ENCODE peak calls at places on chromosomes 3 and 15, in five cellular contexts. T is tibial artery, E is astrocyte of the spinal cord, V is upper lobe of right lung, D is PC-9. Q is an unnamed sample.

GRCh38 chr3:184439096-184439495 is 59.2 kb downstream of the CHRD start:
- DNase-seq in T (no peak), E (no peak), V (no peak), D (no peak), Q (no peak)

GRCh38 chr15:75649848-75650247 is 2.1 kb downstream of the SNX33 start:
- DNase-seq in T (no peak), E (no peak), V (no peak), D (no peak), Q (no peak)

GRCh38 chr3:14275962-14276909 is 97.6 kb downstream of the LSM3 start:
- DNase-seq in T (no peak), E (no peak), V (no peak), D (no peak), Q (no peak)

GRCh38 chr3:162338514-162338913 is 841.9 kb downstream of the OTOL1 start:
- DNase-seq in T (no peak), E (peak), V (no peak), D (no peak), Q (no peak)

GRCh38 chr3:50246517-50246954 is 10.5 kb downstream of the GNAI2 start:
- DNase-seq in T (no peak), E (peak), V (peak), D (peak), Q (peak)

GRCh38 chr3:139111392-139112229 is 66.9 kb upstream of the PRR23C start:
- DNase-seq in T (no peak), E (peak), V (peak), D (no peak), Q (no peak)

GRCh38 chr15:78067328-78068241 is 9.9 kb downstream of the TBC1D2B start:
- DNase-seq in T (no peak), E (no peak), V (no peak), D (no peak), Q (no peak)

GRCh38 chr15:76994971-76995945 is at the start of gene PSTPIP1:
- DNase-seq in T (no peak), E (no peak), V (peak), D (no peak), Q (no peak)

GRCh38 chr3:126749931-126750759 is 46.1 kb downstream of the CHCHD6 start:
- DNase-seq in T (no peak), E (no peak), V (no peak), D (no peak), Q (no peak)

GRCh38 chr3:148903022-148903442 is 37.9 kb downstream of the CPA3 start:
- DNase-seq in T (no peak), E (peak), V (no peak), D (no peak), Q (peak)

GRCh38 chr15:96170616-96171270 is 159.8 kb upstream of the NR2F2 start:
- DNase-seq in T (no peak), E (no peak), V (no peak), D (no peak), Q (no peak)

GRCh38 chr3:41808152-41808551 is 153.8 kb downstream of the ULK4 start:
- DNase-seq in T (no peak), E (peak), V (no peak), D (no peak), Q (peak)

GRCh38 chr3:46378426-46378942 is 7.7 kb downstream of the CCR5 start:
- DNase-seq in T (peak), E (peak), V (peak), D (peak), Q (no peak)

GRCh38 chr15:66789029-66790025 is 87.3 kb downstream of the SMAD6 start:
- DNase-seq in T (peak), E (peak), V (peak), D (no peak), Q (no peak)

GRCh38 chr3:157858821-157859220 is 247.4 kb downstream of the SHOX2 start:
- DNase-seq in T (no peak), E (no peak), V (no peak), D (no peak), Q (no peak)

GRCh38 chr3:175932586-175932985 is 1073.5 kb downstream of the NAALADL2 start:
- DNase-seq in T (no peak), E (peak), V (no peak), D (no peak), Q (peak)

GRCh38 chr15:87609909-87610308 is 646.6 kb downstream of the NTRK3 start:
- DNase-seq in T (no peak), E (no peak), V (no peak), D (no peak), Q (no peak)

GRCh38 chr3:171646357-171647133 is 163.7 kb downstream of the PLD1 start:
- DNase-seq in T (no peak), E (peak), V (no peak), D (peak), Q (peak)

GRCh38 chr15:76147906-76148553 is 88.2 kb downstream of the TMEM266 start:
- DNase-seq in T (no peak), E (peak), V (peak), D (no peak), Q (no peak)

GRCh38 chr3:42503251-42503924 is 945 bp downstream of the VIPR1 start:
- DNase-seq in T (peak), E (no peak), V (no peak), D (no peak), Q (no peak)

GRCh38 chr3:47688488-47688887 is 93.2 kb downstream of the SMARCC1 start:
- DNase-seq in T (no peak), E (no peak), V (no peak), D (no peak), Q (no peak)

GRCh38 chr15:39075756-39076341 is 505.0 kb upstream of the THBS1 start:
- DNase-seq in T (no peak), E (no peak), V (no peak), D (no peak), Q (no peak)

GRCh38 chr15:70528270-70528706 is 235.1 kb downstream of the UACA start:
- DNase-seq in T (no peak), E (peak), V (no peak), D (peak), Q (no peak)

GRCh38 chr3:195714380-195715011 is 6.3 kb upstream of the MUC20 start:
- DNase-seq in T (no peak), E (no peak), V (no peak), D (no peak), Q (no peak)

GRCh38 chr3:189372205-189372764 is 200.5 kb downstream of the TPRG1 start:
- DNase-seq in T (no peak), E (no peak), V (no peak), D (no peak), Q (no peak)

GRCh38 chr3:128504957-128505730 is 12.1 kb upstream of the GATA2 start:
- DNase-seq in T (no peak), E (no peak), V (no peak), D (peak), Q (no peak)

GRCh38 chr15:57312323-57313133 is 63.8 kb upstream of the CGNL1 start:
- DNase-seq in T (no peak), E (no peak), V (no peak), D (no peak), Q (no peak)

GRCh38 chr3:119219069-119219468 is 21.6 kb downstream of the B4GALT4 start:
- DNase-seq in T (no peak), E (no peak), V (no peak), D (no peak), Q (no peak)

GRCh38 chr15:82146990-82147461 is 101.2 kb upstream of the MEX3B start:
- DNase-seq in T (no peak), E (peak), V (no peak), D (peak), Q (no peak)

GRCh38 chr15:89330119-89330518 is 4.5 kb downstream of the POLG start:
- DNase-seq in T (no peak), E (no peak), V (no peak), D (no peak), Q (no peak)

GRCh38 chr3:139745831-139746230 is 68.1 kb upstream of the NMNAT3 start:
- DNase-seq in T (no peak), E (peak), V (no peak), D (no peak), Q (peak)

GRCh38 chr15:69380100-69380725 is 33.9 kb upstream of the KIF23 start:
- DNase-seq in T (no peak), E (no peak), V (no peak), D (no peak), Q (no peak)

GRCh38 chr3:49346797-49347251 is 7.0 kb upstream of the USP4 start:
- DNase-seq in T (no peak), E (peak), V (no peak), D (peak), Q (peak)

GRCh38 chr3:192916455-192917257 is 1.0 kb downstream of the MB21D2 start:
- DNase-seq in T (peak), E (peak), V (peak), D (peak), Q (no peak)

GRCh38 chr15:73889725-73890124 is 16.4 kb downstream of the TBC1D21 start:
- DNase-seq in T (no peak), E (no peak), V (no peak), D (no peak), Q (no peak)

GRCh38 chr3:65422154-65422553 is 616.6 kb downstream of the MAGI1 start:
- DNase-seq in T (no peak), E (no peak), V (no peak), D (no peak), Q (no peak)

GRCh38 chr3:24135280-24135679 is 190.2 kb downstream of the NR1D2 start:
- DNase-seq in T (no peak), E (no peak), V (no peak), D (no peak), Q (no peak)

GRCh38 chr3:24133942-24134341 is 188.9 kb downstream of the NR1D2 start:
- DNase-seq in T (no peak), E (no peak), V (no peak), D (no peak), Q (no peak)

GRCh38 chr3:24136624-24137310 is 191.7 kb downstream of the NR1D2 start:
- DNase-seq in T (no peak), E (no peak), V (no peak), D (no peak), Q (no peak)

GRCh38 chr3:24129549-24129948 is 184.5 kb downstream of the NR1D2 start:
- DNase-seq in T (no peak), E (no peak), V (no peak), D (peak), Q (no peak)

DNA sequence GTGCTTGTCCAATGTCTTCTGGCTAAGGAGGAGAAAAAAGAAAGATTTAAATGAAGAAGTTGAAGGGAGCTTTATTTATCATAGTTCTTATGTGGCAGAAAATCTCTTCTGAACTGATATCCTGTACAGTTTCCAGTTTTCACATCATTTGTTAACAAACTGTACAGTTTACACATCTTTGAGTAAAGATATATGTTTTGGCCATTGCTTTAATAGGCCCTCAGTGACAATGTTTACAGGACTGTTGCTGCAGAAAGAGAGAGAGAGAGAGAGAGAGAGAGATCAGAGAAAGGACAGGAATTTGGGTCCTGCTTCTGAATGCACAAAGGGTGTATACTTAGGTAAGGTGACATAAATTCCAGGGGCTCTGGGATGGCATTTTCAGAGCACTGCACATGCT is 188.4 kb downstream of the NR1D2 start:
- DNase-seq in T (no peak), E (no peak), V (no peak), D (no peak), Q (no peak)
- H3K4me3 ChIP-seq in T (no peak), E (no peak), V (no peak), D (no peak), Q (no peak)

GRCh38 chr15:23647421-23648375 is at the start of gene MAGEL2:
- DNase-seq in T (no peak), E (peak), V (no peak), D (no peak), Q (no peak)
- H3K4me3 ChIP-seq in T (peak), E (peak), V (peak), D (no peak), Q (peak)

DNA sequence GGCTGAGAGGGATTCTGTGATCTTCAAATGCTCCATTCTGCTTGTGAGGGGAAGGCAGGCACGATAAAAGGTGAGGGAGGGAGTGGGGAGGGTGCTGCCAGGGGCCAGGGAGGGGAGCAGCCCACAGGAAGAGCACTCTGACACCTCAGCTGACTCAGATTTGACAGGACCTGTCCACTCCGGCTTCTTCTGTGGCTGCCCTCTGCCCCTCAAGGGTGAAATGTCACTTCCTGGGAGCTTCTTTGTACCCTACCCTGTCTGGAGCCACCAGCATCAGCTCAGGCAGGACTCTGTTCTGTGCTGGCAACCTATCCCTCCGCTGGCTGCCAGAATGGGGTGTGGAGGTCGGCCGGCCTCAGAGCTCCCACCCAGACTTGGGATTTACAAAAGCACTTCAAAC is 114.0 kb upstream of the HACD2 start:
- DNase-seq in T (no peak), E (no peak), V (no peak), D (no peak), Q (no peak)
- H3K4me3 ChIP-seq in T (peak), E (no peak), V (peak), D (no peak), Q (no peak)

GRCh38 chr3:73623316-73623715 is 1.4 kb downstream of the PDZRN3 start:
- DNase-seq in T (no peak), E (no peak), V (no peak), D (no peak), Q (no peak)
- H3K4me3 ChIP-seq in T (peak), E (peak), V (peak), D (no peak), Q (peak)